ENCODE peak calls at places on chromosomes 7 and 10, in four cellular contexts. Q is kidney epithelial cell; X is activated CD4-positive, alpha-beta T cell treated with anti-CD3 and anti-CD28 coated beads, Interleukin-2, amount 50 U/mL, for 4 hours; R is ureter. M is an unnamed sample.

GRCh38 chr7:24714676-24715010 is 42.6 kb downstream of the GSDME start:
- DNase-seq in Q (no peak), X (no peak), R (no peak), M (no peak)

GRCh38 chr10:125172694-125173093 is 12.3 kb upstream of the CTBP2 start:
- DNase-seq in Q (no peak), X (no peak), R (no peak), M (no peak)

GRCh38 chr7:38561166-38561565 is 70.0 kb downstream of the AMPH start:
- DNase-seq in Q (no peak), X (no peak), R (no peak), M (no peak)

GRCh38 chr10:15419279-15419874 is 48.3 kb upstream of the FAM171A1 start:
- DNase-seq in Q (peak; percentile 29), X (peak; percentile 13), R (no peak), M (peak; percentile 59)

GRCh38 chr7:34776748-34777358 is 118.8 kb downstream of the NPSR1 start:
- DNase-seq in Q (no peak), X (no peak), R (no peak), M (no peak)

GRCh38 chr7:141986923-141987322 is 8.8 kb upstream of the MGAM start:
- DNase-seq in Q (no peak), X (no peak), R (no peak), M (no peak)

GRCh38 chr10:101816375-101816773 is 1.9 kb downstream of the OGA start:
- DNase-seq in Q (no peak), X (no peak), R (no peak), M (no peak)

GRCh38 chr7:95209276-95209675 is 115.1 kb downstream of the PON1 start:
- DNase-seq in Q (peak; percentile 7), X (no peak), R (no peak), M (no peak)

GRCh38 chr10:50740351-50740688 is 584 bp downstream of the ASAH2B start:
- DNase-seq in Q (peak; percentile 42), X (peak; percentile 13), R (no peak), M (no peak)

GRCh38 chr10:101092742-101093386 is 31.1 kb downstream of the KAZALD1 start:
- DNase-seq in Q (no peak), X (no peak), R (no peak), M (no peak)

GRCh38 chr7:115087437-115087836 is 165.5 kb downstream of the MDFIC start:
- DNase-seq in Q (peak; percentile 45), X (no peak), R (peak; percentile 47), M (no peak)

GRCh38 chr7:149500201-149500600 is 2.6 kb upstream of the ZNF746 start:
- DNase-seq in Q (no peak), X (no peak), R (no peak), M (no peak)

GRCh38 chr10:121804460-121804859 is 123.4 kb downstream of the ATE1 start:
- DNase-seq in Q (no peak), X (no peak), R (no peak), M (no peak)

GRCh38 chr7:112056409-112056808 is 149.8 kb downstream of the DOCK4 start:
- DNase-seq in Q (no peak), X (no peak), R (no peak), M (no peak)

GRCh38 chr10:47027108-47027811 is 116.0 kb downstream of the PTPN20 start:
- DNase-seq in Q (no peak), X (no peak), R (peak; percentile 38), M (no peak)

GRCh38 chr7:33725111-33725510 is 180.2 kb upstream of the BMPER start:
- DNase-seq in Q (no peak), X (no peak), R (no peak), M (no peak)

GRCh38 chr10:92914478-92915066 is 66.3 kb downstream of the EXOC6 start:
- DNase-seq in Q (peak; percentile 14), X (peak; percentile 31), R (peak; percentile 54), M (peak; percentile 61)

M was measured in KBM-7.